ENCODE peak calls at places on chromosome 20, in nine cellular contexts. One of them, this sample, is unnamed.

GRCh38 chr20:57092112-57092899 is 174.1 kb downstream of the BMP7 start:
- DNase-seq in GM23248: peak
- DNase-seq in MM.1S: peak
- DNase-seq in SK-N-SH: peak
- DNase-seq in GM23338: peak
- DNase-seq in HCT116: peak
- DNase-seq in PC-3: peak
- DNase-seq in neural progenitor cell: peak
- DNase-seq in hepatocyte: peak
- DNase-seq in this sample: peak

GRCh38 chr20:53735536-53736050 is 142.0 kb upstream of the ZNF217 start:
- DNase-seq in GM23338: peak
- DNase-seq in hepatocyte: peak
- DNase-seq in SK-N-SH: no peak
- DNase-seq in GM23248: peak
- DNase-seq in neural progenitor cell: no peak
- DNase-seq in PC-3: peak
- DNase-seq in MM.1S: peak
- DNase-seq in HCT116: no peak
- DNase-seq in this sample: no peak

GRCh38 chr20:10761786-10762185 is 88.0 kb upstream of the JAG1 start:
- DNase-seq in HCT116: no peak
- DNase-seq in SK-N-SH: no peak
- DNase-seq in hepatocyte: no peak
- DNase-seq in MM.1S: no peak
- DNase-seq in PC-3: peak
- DNase-seq in GM23338: no peak
- DNase-seq in neural progenitor cell: no peak
- DNase-seq in GM23248: no peak
- DNase-seq in this sample: no peak

GRCh38 chr20:41182296-41183212 is 45.2 kb downstream of the PLCG1 start:
- DNase-seq in HCT116: no peak
- DNase-seq in neural progenitor cell: no peak
- DNase-seq in hepatocyte: peak
- DNase-seq in PC-3: peak
- DNase-seq in SK-N-SH: no peak
- DNase-seq in MM.1S: no peak
- DNase-seq in GM23248: no peak
- DNase-seq in GM23338: no peak
- DNase-seq in this sample: no peak

GRCh38 chr20:25248501-25249172 is 752 bp downstream of the PYGB start:
- DNase-seq in HCT116: no peak
- DNase-seq in MM.1S: peak
- DNase-seq in hepatocyte: peak
- DNase-seq in PC-3: peak
- DNase-seq in neural progenitor cell: peak
- DNase-seq in GM23248: peak
- DNase-seq in GM23338: peak
- DNase-seq in SK-N-SH: peak
- DNase-seq in this sample: peak

GRCh38 chr20:13395232-13395631 is 174.2 kb downstream of the ISM1 start:
- DNase-seq in SK-N-SH: no peak
- DNase-seq in PC-3: no peak
- DNase-seq in hepatocyte: no peak
- DNase-seq in neural progenitor cell: no peak
- DNase-seq in MM.1S: no peak
- DNase-seq in GM23338: no peak
- DNase-seq in GM23248: no peak
- DNase-seq in HCT116: no peak
- DNase-seq in this sample: no peak

GRCh38 chr20:32792316-32792715 is 27.4 kb upstream of the MAPRE1 start:
- DNase-seq in SK-N-SH: no peak
- DNase-seq in PC-3: no peak
- DNase-seq in HCT116: no peak
- DNase-seq in hepatocyte: peak
- DNase-seq in GM23338: peak
- DNase-seq in GM23248: peak
- DNase-seq in MM.1S: no peak
- DNase-seq in neural progenitor cell: peak
- DNase-seq in this sample: no peak

GRCh38 chr20:17225891-17226409 is 890 bp upstream of the PCSK2 start:
- DNase-seq in neural progenitor cell: peak
- DNase-seq in MM.1S: no peak
- DNase-seq in GM23338: peak
- DNase-seq in HCT116: no peak
- DNase-seq in SK-N-SH: peak
- DNase-seq in GM23248: peak
- DNase-seq in hepatocyte: peak
- DNase-seq in PC-3: no peak
- DNase-seq in this sample: no peak

GRCh38 chr20:8782804-8783203 is 286.1 kb upstream of the PLCB4 start:
- DNase-seq in PC-3: no peak
- DNase-seq in SK-N-SH: no peak
- DNase-seq in MM.1S: no peak
- DNase-seq in neural progenitor cell: no peak
- DNase-seq in GM23248: peak
- DNase-seq in HCT116: no peak
- DNase-seq in hepatocyte: no peak
- DNase-seq in GM23338: no peak
- DNase-seq in this sample: no peak

GRCh38 chr20:7994809-7995208 is 24.8 kb downstream of the TMX4 start:
- DNase-seq in GM23248: no peak
- DNase-seq in PC-3: no peak
- DNase-seq in neural progenitor cell: no peak
- DNase-seq in HCT116: no peak
- DNase-seq in MM.1S: no peak
- DNase-seq in hepatocyte: no peak
- DNase-seq in GM23338: no peak
- DNase-seq in SK-N-SH: no peak
- DNase-seq in this sample: no peak

GRCh38 chr20:9068896-9069663 is at the start of gene PLCB4:
- DNase-seq in hepatocyte: peak
- DNase-seq in GM23338: peak
- DNase-seq in neural progenitor cell: peak
- DNase-seq in MM.1S: no peak
- DNase-seq in GM23248: peak
- DNase-seq in PC-3: peak
- DNase-seq in SK-N-SH: peak
- DNase-seq in HCT116: no peak
- DNase-seq in this sample: no peak

GRCh38 chr20:36969478-36970186 is 18.1 kb upstream of the SAMHD1 start:
- DNase-seq in GM23338: no peak
- DNase-seq in hepatocyte: no peak
- DNase-seq in SK-N-SH: no peak
- DNase-seq in GM23248: no peak
- DNase-seq in neural progenitor cell: no peak
- DNase-seq in PC-3: no peak
- DNase-seq in MM.1S: peak
- DNase-seq in HCT116: no peak
- DNase-seq in this sample: no peak

GRCh38 chr20:58228103-58228483 is 360 bp downstream of the ANKRD60 start:
- DNase-seq in SK-N-SH: no peak
- DNase-seq in GM23338: peak
- DNase-seq in HCT116: no peak
- DNase-seq in neural progenitor cell: peak
- DNase-seq in PC-3: no peak
- DNase-seq in MM.1S: no peak
- DNase-seq in hepatocyte: no peak
- DNase-seq in GM23248: peak
- DNase-seq in this sample: no peak

GRCh38 chr20:56391596-56392281 is at the start of gene AURKA:
- DNase-seq in HCT116: no peak
- DNase-seq in GM23248: peak
- DNase-seq in GM23338: peak
- DNase-seq in hepatocyte: peak
- DNase-seq in PC-3: no peak
- DNase-seq in MM.1S: no peak
- DNase-seq in SK-N-SH: no peak
- DNase-seq in neural progenitor cell: no peak
- DNase-seq in this sample: no peak

GRCh38 chr20:4550740-4551139 is 171.0 kb upstream of the PRND start:
- DNase-seq in hepatocyte: no peak
- DNase-seq in PC-3: peak
- DNase-seq in HCT116: no peak
- DNase-seq in GM23248: peak
- DNase-seq in neural progenitor cell: no peak
- DNase-seq in GM23338: no peak
- DNase-seq in MM.1S: no peak
- DNase-seq in SK-N-SH: no peak
- DNase-seq in this sample: no peak

DNA sequence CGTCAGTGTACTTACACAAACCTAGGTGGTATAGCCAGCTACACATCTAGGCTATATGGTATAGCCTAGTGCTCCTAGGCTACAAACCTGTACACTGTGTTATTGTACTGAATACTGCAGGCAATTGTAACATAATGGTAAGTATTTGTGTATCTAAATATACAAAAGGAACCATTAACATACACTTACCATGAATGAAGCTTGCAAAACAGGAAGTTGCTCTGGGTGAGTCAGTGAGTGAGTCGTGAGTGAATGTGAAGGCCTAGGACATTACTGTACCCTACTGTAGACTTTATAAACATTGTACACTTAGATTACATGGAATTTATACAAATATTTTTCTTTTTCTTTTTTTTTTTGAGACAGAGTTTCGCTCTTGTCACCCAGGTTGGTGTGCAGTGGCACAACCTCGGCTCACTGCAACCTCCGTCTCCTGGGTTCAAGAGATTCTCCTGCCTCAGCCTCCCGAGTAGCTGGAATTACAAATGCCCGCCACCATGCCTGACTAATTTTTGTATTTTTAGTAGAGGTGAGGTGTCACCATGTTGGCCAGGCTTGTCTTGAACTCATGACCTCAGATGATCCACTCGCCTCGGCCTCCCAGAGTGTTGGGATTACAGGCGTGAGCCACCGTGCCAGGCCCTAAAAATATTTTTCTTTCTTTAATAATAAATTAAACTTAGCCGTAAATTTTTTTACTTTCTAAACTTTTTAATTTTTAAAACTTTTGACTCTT is 15.4 kb upstream of the KIAA1755 start:
- DNase-seq in MM.1S: no peak
- DNase-seq in neural progenitor cell: no peak
- DNase-seq in hepatocyte: no peak
- DNase-seq in SK-N-SH: no peak
- DNase-seq in HCT116: no peak
- DNase-seq in GM23248: peak
- DNase-seq in GM23338: no peak
- DNase-seq in PC-3: peak
- DNase-seq in this sample: no peak
- TF ChIP-seq EZH2phosphoT487 in MM.1S: no peak
- TF ChIP-seq EZH2phosphoT487 in neural progenitor cell: no peak
- TF ChIP-seq EZH2phosphoT487 in hepatocyte: no peak
- TF ChIP-seq EZH2phosphoT487 in SK-N-SH: no peak
- TF ChIP-seq EZH2phosphoT487 in HCT116: no peak
- TF ChIP-seq EZH2phosphoT487 in GM23248: no peak
- TF ChIP-seq EZH2phosphoT487 in GM23338: no peak
- TF ChIP-seq EZH2phosphoT487 in PC-3: no peak
- TF ChIP-seq EZH2phosphoT487 in this sample: no peak

GRCh38 chr20:6122873-6123649 is at the start of gene FERMT1:
- DNase-seq in SK-N-SH: peak
- DNase-seq in GM23338: peak
- DNase-seq in GM23248: peak
- DNase-seq in hepatocyte: peak
- DNase-seq in PC-3: peak
- DNase-seq in neural progenitor cell: peak
- DNase-seq in HCT116: peak
- DNase-seq in MM.1S: peak
- DNase-seq in this sample: no peak
- TF ChIP-seq EZH2phosphoT487 in SK-N-SH: no peak
- TF ChIP-seq EZH2phosphoT487 in GM23338: no peak
- TF ChIP-seq EZH2phosphoT487 in GM23248: no peak
- TF ChIP-seq EZH2phosphoT487 in hepatocyte: no peak
- TF ChIP-seq EZH2phosphoT487 in PC-3: no peak
- TF ChIP-seq EZH2phosphoT487 in neural progenitor cell: no peak
- TF ChIP-seq EZH2phosphoT487 in HCT116: no peak
- TF ChIP-seq EZH2phosphoT487 in MM.1S: no peak
- TF ChIP-seq EZH2phosphoT487 in this sample: no peak

DNA sequence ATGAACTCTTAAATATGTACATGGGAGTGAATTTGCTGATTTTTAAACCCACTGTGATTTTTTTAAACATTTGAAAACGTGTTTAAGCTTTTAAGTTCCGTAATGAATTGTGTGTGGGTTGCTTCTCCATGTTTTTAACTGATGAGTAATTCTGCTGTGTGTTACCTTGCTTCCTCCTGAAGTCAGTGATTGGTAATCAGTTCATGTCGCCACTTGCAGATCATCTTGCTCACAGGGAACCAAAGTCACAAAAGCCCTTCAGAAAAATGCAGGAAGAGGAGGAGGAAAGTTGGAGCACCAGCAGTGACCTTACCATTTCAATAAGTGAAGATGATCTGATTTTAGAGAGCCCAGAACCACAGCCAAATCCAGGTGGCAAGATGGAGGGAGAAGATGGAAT is 36.7 kb downstream of the KIZ start:
- DNase-seq in GM23248: no peak
- DNase-seq in MM.1S: no peak
- DNase-seq in HCT116: no peak
- DNase-seq in hepatocyte: no peak
- DNase-seq in PC-3: no peak
- DNase-seq in neural progenitor cell: no peak
- DNase-seq in SK-N-SH: no peak
- DNase-seq in GM23338: no peak
- DNase-seq in this sample: no peak
- TF ChIP-seq EZH2phosphoT487 in GM23248: no peak
- TF ChIP-seq EZH2phosphoT487 in MM.1S: no peak
- TF ChIP-seq EZH2phosphoT487 in HCT116: no peak
- TF ChIP-seq EZH2phosphoT487 in hepatocyte: no peak
- TF ChIP-seq EZH2phosphoT487 in PC-3: no peak
- TF ChIP-seq EZH2phosphoT487 in neural progenitor cell: no peak
- TF ChIP-seq EZH2phosphoT487 in SK-N-SH: no peak
- TF ChIP-seq EZH2phosphoT487 in GM23338: no peak
- TF ChIP-seq EZH2phosphoT487 in this sample: no peak

GRCh38 chr20:47792021-47792618 is 6.8 kb upstream of the SULF2 start:
- DNase-seq in SK-N-SH: no peak
- DNase-seq in GM23248: peak
- DNase-seq in PC-3: peak
- DNase-seq in MM.1S: no peak
- DNase-seq in hepatocyte: peak
- DNase-seq in neural progenitor cell: no peak
- DNase-seq in HCT116: no peak
- DNase-seq in GM23338: no peak
- DNase-seq in this sample: no peak

GRCh38 chr20:47788741-47789080 is 3.4 kb upstream of the SULF2 start:
- DNase-seq in GM23338: no peak
- DNase-seq in neural progenitor cell: no peak
- DNase-seq in SK-N-SH: no peak
- DNase-seq in MM.1S: no peak
- DNase-seq in PC-3: no peak
- DNase-seq in GM23248: no peak
- DNase-seq in hepatocyte: no peak
- DNase-seq in HCT116: no peak
- DNase-seq in this sample: no peak

GRCh38 chr20:47789081-47789998 is 4.1 kb upstream of the SULF2 start:
- DNase-seq in GM23338: no peak
- DNase-seq in hepatocyte: peak
- DNase-seq in PC-3: peak
- DNase-seq in GM23248: no peak
- DNase-seq in HCT116: no peak
- DNase-seq in neural progenitor cell: no peak
- DNase-seq in SK-N-SH: peak
- DNase-seq in MM.1S: no peak
- DNase-seq in this sample: no peak

GRCh38 chr20:47790032-47790965 is 5.0 kb upstream of the SULF2 start:
- DNase-seq in SK-N-SH: peak
- DNase-seq in hepatocyte: peak
- DNase-seq in neural progenitor cell: no peak
- DNase-seq in MM.1S: no peak
- DNase-seq in PC-3: peak
- DNase-seq in HCT116: no peak
- DNase-seq in GM23338: no peak
- DNase-seq in GM23248: peak
- DNase-seq in this sample: no peak

GRCh38 chr20:47791084-47791599 is 5.9 kb upstream of the SULF2 start:
- DNase-seq in HCT116: no peak
- DNase-seq in hepatocyte: no peak
- DNase-seq in GM23248: no peak
- DNase-seq in GM23338: no peak
- DNase-seq in neural progenitor cell: no peak
- DNase-seq in SK-N-SH: no peak
- DNase-seq in PC-3: peak
- DNase-seq in MM.1S: no peak
- DNase-seq in this sample: no peak
- TF ChIP-seq EZH2phosphoT487 in HCT116: no peak
- TF ChIP-seq EZH2phosphoT487 in hepatocyte: no peak
- TF ChIP-seq EZH2phosphoT487 in GM23248: no peak
- TF ChIP-seq EZH2phosphoT487 in GM23338: no peak
- TF ChIP-seq EZH2phosphoT487 in neural progenitor cell: no peak
- TF ChIP-seq EZH2phosphoT487 in SK-N-SH: no peak
- TF ChIP-seq EZH2phosphoT487 in PC-3: no peak
- TF ChIP-seq EZH2phosphoT487 in MM.1S: no peak
- TF ChIP-seq EZH2phosphoT487 in this sample: no peak